ENCODE peak calls at places on chromosome 2, in nine cellular contexts. M is CD8-positive, alpha-beta T cell; F is CD4-positive, alpha-beta T cell; R is anterior cingulate cortex; Q is OCI-LY7; B is activated CD4-positive, alpha-beta T cell treated with anti-CD3 and anti-CD28 coated beads for 4 hours; T is NCI-H774; H is putamen; J is posterior vena cava. G is an unnamed sample.

GRCh38 chr2:142140434-142140845 is 9.6 kb upstream of the LRP1B start:
- DNase-seq in Q (peak), J (no peak), M (no peak), B (no peak), F (no peak), R (no peak), T (peak), H (no peak), G (peak)

GRCh38 chr2:72144412-72144745 is 3.3 kb downstream of the CYP26B1 start:
- DNase-seq in Q (no peak), M (no peak), R (no peak), H (no peak), B (no peak), F (no peak), J (no peak), T (no peak), G (peak)

GRCh38 chr2:42035241-42035640 is 12.6 kb upstream of the PKDCC start:
- DNase-seq in T (no peak), Q (no peak), B (no peak), M (no peak), J (no peak), F (no peak), R (no peak), H (no peak), G (no peak)

GRCh38 chr2:121128741-121129659 is 156.0 kb downstream of the TFCP2L1 start:
- DNase-seq in H (peak), J (no peak), T (no peak), M (no peak), B (no peak), F (no peak), R (peak), Q (peak), G (peak)

GRCh38 chr2:172496096-172496709 is 59.7 kb upstream of the PDK1 start:
- DNase-seq in F (peak), T (no peak), R (no peak), J (no peak), H (no peak), M (peak), Q (peak), B (peak), G (no peak)

GRCh38 chr2:222861411-222862067 is 703 bp downstream of the ACSL3 start:
- DNase-seq in F (peak), M (peak), J (peak), T (no peak), R (no peak), H (peak), Q (peak), B (peak), G (no peak)

GRCh38 chr2:177397501-177398289 is 5.1 kb downstream of the AGPS start:
- DNase-seq in T (no peak), J (no peak), R (no peak), M (no peak), F (no peak), B (no peak), H (no peak), Q (no peak), G (no peak)

GRCh38 chr2:189548686-189549439 is 31.7 kb downstream of the SLC40A1 start:
- DNase-seq in M (no peak), T (no peak), B (no peak), J (no peak), Q (no peak), R (no peak), H (no peak), F (no peak), G (no peak)

GRCh38 chr2:182598626-182599025 is 117.4 kb upstream of the DNAJC10 start:
- DNase-seq in Q (no peak), F (no peak), H (no peak), T (no peak), R (no peak), J (no peak), B (no peak), M (no peak), G (no peak)

GRCh38 chr2:39994151-39994550 is 215.1 kb upstream of the THUMPD2 start:
- DNase-seq in Q (no peak), H (no peak), R (no peak), J (no peak), B (no peak), T (no peak), F (no peak), M (no peak), G (no peak)

GRCh38 chr2:71798266-71799012 is 345.1 kb downstream of the DYSF start:
- DNase-seq in M (no peak), J (no peak), T (no peak), Q (peak), F (no peak), R (no peak), H (peak), B (no peak), G (peak)

GRCh38 chr2:20942538-20943223 is 101.2 kb downstream of the APOB start:
- DNase-seq in M (no peak), Q (no peak), J (no peak), H (no peak), R (no peak), F (no peak), T (no peak), B (no peak), G (no peak)

GRCh38 chr2:232029336-232029735 is 67.8 kb downstream of the DIS3L2 start:
- DNase-seq in M (no peak), H (no peak), F (no peak), T (no peak), B (no peak), J (no peak), R (no peak), Q (no peak), G (no peak)

GRCh38 chr2:187799601-187800000 is 245.4 kb upstream of the TFPI start:
- DNase-seq in F (no peak), T (no peak), B (no peak), J (no peak), Q (no peak), M (no peak), H (no peak), R (no peak), G (no peak)

GRCh38 chr2:37918742-37919186 is 6.3 kb upstream of the RMDN2 start:
- DNase-seq in T (no peak), Q (no peak), B (no peak), M (no peak), J (no peak), R (no peak), F (no peak), H (no peak), G (no peak)

GRCh38 chr2:72214429-72215143 is 66.9 kb upstream of the CYP26B1 start:
- DNase-seq in H (no peak), F (no peak), J (no peak), Q (no peak), R (no peak), M (no peak), B (no peak), T (no peak), G (no peak)

GRCh38 chr2:236246711-236247246 is 17.4 kb downstream of the ASB18 start:
- DNase-seq in T (no peak), B (no peak), F (no peak), H (no peak), M (no peak), J (no peak), R (no peak), Q (no peak), G (no peak)

GRCh38 chr2:237731663-237732062 is 66.9 kb upstream of the RBM44 start:
- DNase-seq in F (no peak), R (no peak), Q (no peak), T (peak), H (no peak), M (no peak), B (peak), J (no peak), G (no peak)

GRCh38 chr2:65366595-65367125 is 65.7 kb downstream of the SPRED2 start:
- DNase-seq in J (no peak), F (no peak), M (no peak), T (peak), Q (peak), B (peak), R (no peak), H (no peak), G (no peak)

GRCh38 chr2:218375212-218375611 is 6.9 kb upstream of the SLC11A1 start:
- DNase-seq in R (no peak), M (no peak), F (no peak), T (no peak), H (no peak), B (no peak), Q (no peak), J (no peak), G (no peak)

GRCh38 chr2:136051725-136052048 is 66.3 kb upstream of the DARS1 start:
- DNase-seq in M (no peak), Q (no peak), B (peak), R (no peak), J (no peak), T (no peak), H (no peak), F (no peak), G (no peak)

GRCh38 chr2:153543639-153544071 is 65.1 kb upstream of the RPRM start:
- DNase-seq in R (no peak), M (no peak), T (peak), Q (no peak), J (no peak), F (no peak), H (no peak), B (no peak), G (no peak)

GRCh38 chr2:44560352-44560751 is 198.6 kb downstream of the CAMKMT start:
- DNase-seq in F (no peak), R (no peak), Q (no peak), J (no peak), B (no peak), M (no peak), T (no peak), H (no peak), G (no peak)

GRCh38 chr2:161190030-161190429 is 29.8 kb downstream of the TANK start:
- DNase-seq in J (no peak), F (no peak), M (no peak), R (no peak), Q (no peak), B (no peak), H (no peak), T (no peak), G (no peak)

G was measured in midbrain.